ENCODE peak calls at places on chromosomes 12 and 14, in six cellular contexts. One of them, this sample, is unnamed.
A peak's percentile ranks its signal among the peaks of the same experiment; 100 is the strongest.

GRCh38 chr12:77494306-77494705 is 336.4 kb upstream of the NAV3 start:
- DNase-seq in GM23338: no peak
- DNase-seq in left lung: no peak
- DNase-seq in pancreas: no peak
- DNase-seq in PC-9: no peak
- DNase-seq in fibroblast of lung: peak; percentile 58
- DNase-seq in this sample: no peak

GRCh38 chr14:80946797-80947196 is 5.3 kb upstream of the CEP128 start:
- DNase-seq in pancreas: no peak
- DNase-seq in PC-9: no peak
- DNase-seq in fibroblast of lung: no peak
- DNase-seq in GM23338: no peak
- DNase-seq in left lung: no peak
- DNase-seq in this sample: no peak

GRCh38 chr14:94945615-94946014 is 175.7 kb upstream of the GSC start:
- DNase-seq in left lung: no peak
- DNase-seq in pancreas: no peak
- DNase-seq in GM23338: no peak
- DNase-seq in fibroblast of lung: no peak
- DNase-seq in PC-9: no peak
- DNase-seq in this sample: peak; percentile 9

GRCh38 chr14:55129086-55129427 is at the start of gene LGALS3:
- DNase-seq in PC-9: peak; percentile 80
- DNase-seq in pancreas: peak; percentile 62
- DNase-seq in fibroblast of lung: peak; percentile 69
- DNase-seq in left lung: peak; percentile 82
- DNase-seq in GM23338: peak; percentile 78
- DNase-seq in this sample: peak; percentile 36

GRCh38 chr14:102203382-102203781 is 63.7 kb downstream of the WDR20 start:
- DNase-seq in pancreas: no peak
- DNase-seq in left lung: no peak
- DNase-seq in GM23338: no peak
- DNase-seq in fibroblast of lung: no peak
- DNase-seq in PC-9: no peak
- DNase-seq in this sample: no peak

GRCh38 chr12:57171668-57172067 is 24.2 kb upstream of the LRP1-AS start:
- DNase-seq in left lung: no peak
- DNase-seq in PC-9: no peak
- DNase-seq in pancreas: no peak
- DNase-seq in GM23338: no peak
- DNase-seq in fibroblast of lung: peak; percentile 53
- DNase-seq in this sample: no peak

GRCh38 chr14:55838529-55839052 is 258.6 kb downstream of the KTN1 start:
- DNase-seq in GM23338: no peak
- DNase-seq in left lung: no peak
- DNase-seq in pancreas: no peak
- DNase-seq in PC-9: no peak
- DNase-seq in fibroblast of lung: peak; percentile 39
- DNase-seq in this sample: no peak

GRCh38 chr12:77070382-77071294 is 5.3 kb upstream of the E2F7 start:
- DNase-seq in GM23338: no peak
- DNase-seq in fibroblast of lung: no peak
- DNase-seq in left lung: no peak
- DNase-seq in pancreas: no peak
- DNase-seq in PC-9: no peak
- DNase-seq in this sample: no peak

GRCh38 chr12:180445-180844 is 33.5 kb downstream of the SLC6A12 start:
- DNase-seq in PC-9: no peak
- DNase-seq in left lung: peak; percentile 77
- DNase-seq in GM23338: no peak
- DNase-seq in fibroblast of lung: peak; percentile 42
- DNase-seq in pancreas: no peak
- DNase-seq in this sample: no peak

GRCh38 chr12:114918535-114919233 is 234.7 kb upstream of the TBX3 start:
- DNase-seq in pancreas: no peak
- DNase-seq in GM23338: no peak
- DNase-seq in PC-9: no peak
- DNase-seq in left lung: no peak
- DNase-seq in fibroblast of lung: peak; percentile 62
- DNase-seq in this sample: no peak

GRCh38 chr12:132703611-132704010 is 7.0 kb upstream of the PGAM5 start:
- DNase-seq in PC-9: no peak
- DNase-seq in fibroblast of lung: no peak
- DNase-seq in GM23338: no peak
- DNase-seq in pancreas: no peak
- DNase-seq in left lung: no peak
- DNase-seq in this sample: no peak

GRCh38 chr12:132707241-132707640 is 3.4 kb upstream of the PGAM5 start:
- DNase-seq in GM23338: no peak
- DNase-seq in pancreas: no peak
- DNase-seq in left lung: no peak
- DNase-seq in PC-9: no peak
- DNase-seq in fibroblast of lung: no peak
- DNase-seq in this sample: no peak

GRCh38 chr12:132700212-132700913 is 10.3 kb upstream of the PGAM5 start:
- DNase-seq in left lung: no peak
- DNase-seq in PC-9: no peak
- DNase-seq in fibroblast of lung: peak; percentile 40
- DNase-seq in GM23338: no peak
- DNase-seq in pancreas: no peak
- DNase-seq in this sample: no peak

GRCh38 chr12:132698336-132698735 is 10.9 kb downstream of the PXMP2 start:
- DNase-seq in left lung: no peak
- DNase-seq in fibroblast of lung: no peak
- DNase-seq in PC-9: no peak
- DNase-seq in GM23338: no peak
- DNase-seq in pancreas: no peak
- DNase-seq in this sample: no peak

GRCh38 chr12:132702640-132703039 is 8.0 kb upstream of the PGAM5 start:
- DNase-seq in fibroblast of lung: no peak
- DNase-seq in left lung: no peak
- DNase-seq in GM23338: peak; percentile 21
- DNase-seq in PC-9: no peak
- DNase-seq in pancreas: no peak
- DNase-seq in this sample: no peak
- TF ChIP-seq CTCF in fibroblast of lung: no peak
- TF ChIP-seq CTCF in left lung: no peak
- TF ChIP-seq CTCF in GM23338: no peak
- TF ChIP-seq CTCF in PC-9: no peak
- TF ChIP-seq CTCF in pancreas: no peak
- TF ChIP-seq CTCF in this sample: no peak

GRCh38 chr14:21106506-21107359 is 5.9 kb downstream of the TMEM253 start:
- DNase-seq in GM23338: peak; percentile 93
- DNase-seq in PC-9: peak; percentile 71
- DNase-seq in left lung: peak; percentile 83
- DNase-seq in pancreas: peak; percentile 79
- DNase-seq in fibroblast of lung: peak; percentile 65
- DNase-seq in this sample: peak; percentile 85
- H3K4me3 ChIP-seq in GM23338: no peak overlapping the region
- H3K4me3 ChIP-seq in PC-9: no peak overlapping the region
- H3K4me3 ChIP-seq in left lung: no peak overlapping the region
- H3K4me3 ChIP-seq in pancreas: no peak overlapping the region
- H3K4me3 ChIP-seq in fibroblast of lung: no peak overlapping the region
- H3K4me3 ChIP-seq in this sample: no peak overlapping the region

GRCh38 chr14:20446889-20447288 is 7.7 kb downstream of the OSGEP start:
- DNase-seq in left lung: no peak
- DNase-seq in GM23338: no peak
- DNase-seq in PC-9: no peak
- DNase-seq in fibroblast of lung: no peak
- DNase-seq in pancreas: no peak
- DNase-seq in this sample: no peak
- H3K36me3 ChIP-seq in left lung: no peaks in the 10 kb centered on the region
- H3K36me3 ChIP-seq in GM23338: peaks cover 51% of the 10 kb centered on the region
- H3K36me3 ChIP-seq in PC-9: peaks cover 5% of the 10 kb centered on the region
- H3K36me3 ChIP-seq in fibroblast of lung: peaks cover 10% of the 10 kb centered on the region
- H3K36me3 ChIP-seq in pancreas: peaks cover 32% of the 10 kb centered on the region
- H3K36me3 ChIP-seq in this sample: peaks cover 47% of the 10 kb centered on the region

DNA sequence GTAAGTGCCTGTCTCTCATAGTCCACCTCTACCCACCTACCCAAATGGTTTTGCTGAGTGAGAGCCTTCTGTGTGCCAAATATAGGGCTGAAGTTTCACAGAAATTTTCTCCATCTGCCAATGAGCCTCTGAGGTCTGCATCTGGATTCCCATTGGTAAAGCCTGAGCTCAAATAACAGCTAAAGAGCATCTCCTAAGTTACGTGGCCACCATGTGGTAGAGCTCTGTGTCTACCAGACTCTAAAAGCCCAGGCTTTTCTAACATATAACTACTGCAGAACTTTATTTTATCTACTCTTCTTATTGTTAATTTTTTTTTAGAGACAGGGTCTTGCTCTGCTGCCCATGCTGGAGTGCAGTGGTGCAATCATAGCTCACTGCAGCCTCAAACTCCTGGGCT is 16.0 kb downstream of the AMDHD1 start:
- DNase-seq in fibroblast of lung: peak; percentile 15
- DNase-seq in left lung: no peak
- DNase-seq in PC-9: no peak
- DNase-seq in GM23338: peak; percentile 63
- DNase-seq in pancreas: no peak
- DNase-seq in this sample: no peak
- TF ChIP-seq CTCF in fibroblast of lung: no peak
- TF ChIP-seq CTCF in left lung: no peak
- TF ChIP-seq CTCF in PC-9: no peak
- TF ChIP-seq CTCF in GM23338: peak; percentile 51
- TF ChIP-seq CTCF in pancreas: no peak
- TF ChIP-seq CTCF in this sample: no peak

DNA sequence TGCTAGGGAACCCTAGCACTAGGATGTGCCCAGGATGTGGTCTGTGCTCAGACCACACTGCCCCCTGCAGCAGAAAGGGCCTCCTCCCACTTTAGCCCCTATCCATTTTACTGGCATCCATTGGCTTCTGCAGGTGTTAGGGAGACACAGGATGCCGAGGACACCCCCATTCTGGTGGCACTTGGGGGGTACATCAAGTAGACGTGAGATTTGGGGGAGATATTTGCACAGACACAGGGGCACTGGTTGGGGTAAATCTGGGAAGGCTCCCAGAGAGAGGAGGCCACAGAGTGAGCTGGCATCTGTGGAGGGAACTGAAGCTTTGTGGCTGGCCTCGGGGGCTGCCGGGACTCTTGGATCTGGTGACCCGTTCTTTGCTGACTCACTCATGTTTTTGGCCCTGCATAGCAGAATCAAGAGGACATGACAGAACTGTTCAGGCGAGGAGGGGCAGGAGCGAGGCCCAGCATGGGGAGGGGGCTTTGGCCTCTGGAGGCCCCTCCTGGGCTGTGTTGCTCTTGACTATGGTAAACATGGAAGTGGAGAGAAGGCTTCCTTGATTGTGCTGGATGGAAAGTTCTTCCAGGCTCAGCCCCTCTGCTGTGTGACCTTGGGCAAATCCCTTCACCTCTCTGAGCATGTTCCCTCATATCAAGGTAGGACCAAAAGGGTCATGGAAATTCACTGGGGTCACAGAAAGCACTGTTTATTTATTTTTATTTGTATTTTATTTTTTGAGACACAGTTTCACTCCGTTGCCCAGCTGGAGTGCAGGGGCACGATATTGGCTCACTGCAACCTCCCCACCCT is 1.8 kb downstream of the PLBD2 start:
- DNase-seq in GM23338: peak; percentile 20
- DNase-seq in pancreas: no peak
- DNase-seq in left lung: no peak
- DNase-seq in fibroblast of lung: peak; percentile 22
- DNase-seq in PC-9: no peak
- DNase-seq in this sample: no peak
- H3K4me3 ChIP-seq in GM23338: no peak overlapping the region
- H3K4me3 ChIP-seq in pancreas: no peak overlapping the region
- H3K4me3 ChIP-seq in left lung: peak overlapping the region; percentile 86
- H3K4me3 ChIP-seq in fibroblast of lung: peak overlapping the region; percentile 81
- H3K4me3 ChIP-seq in PC-9: no peak overlapping the region
- H3K4me3 ChIP-seq in this sample: no peak overlapping the region

GRCh38 chr14:99468081-99468480 is 12.6 kb downstream of the SETD3 start:
- DNase-seq in PC-9: no peak
- DNase-seq in fibroblast of lung: no peak
- DNase-seq in GM23338: no peak
- DNase-seq in pancreas: no peak
- DNase-seq in left lung: no peak
- DNase-seq in this sample: no peak

GRCh38 chr14:99468836-99469592 is 11.6 kb downstream of the SETD3 start:
- DNase-seq in left lung: no peak
- DNase-seq in GM23338: no peak
- DNase-seq in PC-9: no peak
- DNase-seq in pancreas: no peak
- DNase-seq in fibroblast of lung: peak; percentile 45
- DNase-seq in this sample: no peak

GRCh38 chr14:99465288-99465687 is 15.4 kb downstream of the SETD3 start:
- DNase-seq in PC-9: no peak
- DNase-seq in fibroblast of lung: no peak
- DNase-seq in GM23338: no peak
- DNase-seq in left lung: no peak
- DNase-seq in pancreas: no peak
- DNase-seq in this sample: no peak

GRCh38 chr14:99467338-99468075 is 13.2 kb downstream of the SETD3 start:
- DNase-seq in fibroblast of lung: no peak
- DNase-seq in left lung: peak; percentile 39
- DNase-seq in PC-9: no peak
- DNase-seq in GM23338: no peak
- DNase-seq in pancreas: no peak
- DNase-seq in this sample: no peak

DNA sequence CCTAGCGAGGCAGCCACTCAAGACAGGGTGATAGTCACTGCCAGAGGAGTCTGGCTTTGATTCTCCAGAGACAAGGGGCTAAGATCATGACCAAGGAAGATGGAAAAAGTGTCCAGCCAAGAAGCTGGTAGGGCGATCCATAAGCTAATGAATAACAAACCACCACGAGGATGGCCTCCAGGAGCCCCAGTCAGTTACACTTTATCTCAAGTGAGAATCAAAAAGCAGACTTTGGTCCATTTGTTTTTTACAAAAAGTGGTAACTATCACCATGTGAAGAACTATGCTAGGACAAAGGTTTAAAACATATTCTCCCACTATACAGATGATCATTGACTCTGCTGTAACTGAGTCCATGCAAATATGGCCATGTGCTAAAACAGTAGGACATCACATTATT is 13.9 kb downstream of the SETD3 start:
- DNase-seq in GM23338: no peak
- DNase-seq in left lung: no peak
- DNase-seq in pancreas: no peak
- DNase-seq in PC-9: no peak
- DNase-seq in fibroblast of lung: no peak
- DNase-seq in this sample: no peak
- H3K36me3 ChIP-seq in GM23338: no peaks in the 10 kb centered on the region
- H3K36me3 ChIP-seq in left lung: no peaks in the 10 kb centered on the region
- H3K36me3 ChIP-seq in pancreas: peaks cover 5% of the 10 kb centered on the region
- H3K36me3 ChIP-seq in PC-9: no peaks in the 10 kb centered on the region
- H3K36me3 ChIP-seq in fibroblast of lung: no peaks in the 10 kb centered on the region
- H3K36me3 ChIP-seq in this sample: peaks cover 25% of the 10 kb centered on the region

GRCh38 chr12:26863515-26863914 is 30.5 kb upstream of the ITPR2 start:
- DNase-seq in PC-9: no peak
- DNase-seq in GM23338: peak; percentile 43
- DNase-seq in fibroblast of lung: no peak
- DNase-seq in pancreas: no peak
- DNase-seq in left lung: no peak
- DNase-seq in this sample: no peak
- TF ChIP-seq CTCF in PC-9: no peak
- TF ChIP-seq CTCF in GM23338: peak; percentile 64
- TF ChIP-seq CTCF in fibroblast of lung: peak; percentile 32
- TF ChIP-seq CTCF in pancreas: no peak
- TF ChIP-seq CTCF in left lung: no peak
- TF ChIP-seq CTCF in this sample: no peak

GRCh38 chr12:69404851-69405365 is 45.4 kb downstream of the YEATS4 start:
- DNase-seq in GM23338: no peak
- DNase-seq in fibroblast of lung: peak; percentile 74
- DNase-seq in PC-9: no peak
- DNase-seq in pancreas: no peak
- DNase-seq in left lung: no peak
- DNase-seq in this sample: no peak
- H3K4me3 ChIP-seq in GM23338: no peak overlapping the region
- H3K4me3 ChIP-seq in fibroblast of lung: no peak overlapping the region
- H3K4me3 ChIP-seq in PC-9: no peak overlapping the region
- H3K4me3 ChIP-seq in pancreas: no peak overlapping the region
- H3K4me3 ChIP-seq in left lung: no peak overlapping the region
- H3K4me3 ChIP-seq in this sample: no peak overlapping the region